ENCODE peak calls at places on chromosomes 5 and 9, in seven cellular contexts. One of them, this sample, is unnamed.

GRCh38 chr9:94445846-94446245 is 109.0 kb upstream of the PCAT7 start:
- DNase-seq in T-helper 2 cell: no peak
- DNase-seq in effector memory CD8-positive, alpha-beta T cell: no peak
- DNase-seq in brain microvascular endothelial cell: no peak
- DNase-seq in HS-27A: no peak
- DNase-seq in T1000: no peak
- DNase-seq in EH: no peak
- DNase-seq in this sample: no peak

GRCh38 chr5:8012131-8012977 is 143.4 kb downstream of the MTRR start:
- DNase-seq in T-helper 2 cell: no peak
- DNase-seq in effector memory CD8-positive, alpha-beta T cell: no peak
- DNase-seq in brain microvascular endothelial cell: no peak
- DNase-seq in HS-27A: no peak
- DNase-seq in T1000: no peak
- DNase-seq in EH: no peak
- DNase-seq in this sample: no peak

GRCh38 chr9:108665856-108666784 is 189.7 kb downstream of the ACTL7B start:
- DNase-seq in T-helper 2 cell: no peak
- DNase-seq in effector memory CD8-positive, alpha-beta T cell: no peak
- DNase-seq in brain microvascular endothelial cell: no peak
- DNase-seq in HS-27A: no peak
- DNase-seq in T1000: peak
- DNase-seq in EH: peak
- DNase-seq in this sample: no peak

GRCh38 chr9:88990721-88991065 is 575 bp upstream of the S1PR3 start:
- DNase-seq in T-helper 2 cell: no peak
- DNase-seq in effector memory CD8-positive, alpha-beta T cell: no peak
- DNase-seq in brain microvascular endothelial cell: no peak
- DNase-seq in HS-27A: no peak
- DNase-seq in T1000: no peak
- DNase-seq in EH: no peak
- DNase-seq in this sample: no peak

GRCh38 chr5:36877667-36878420 is 1.3 kb downstream of the NIPBL start:
- DNase-seq in T-helper 2 cell: peak
- DNase-seq in effector memory CD8-positive, alpha-beta T cell: no peak
- DNase-seq in brain microvascular endothelial cell: peak
- DNase-seq in HS-27A: no peak
- DNase-seq in T1000: no peak
- DNase-seq in EH: peak
- DNase-seq in this sample: peak

GRCh38 chr5:39716532-39716971 is 291.8 kb upstream of the DAB2 start:
- DNase-seq in T-helper 2 cell: peak
- DNase-seq in effector memory CD8-positive, alpha-beta T cell: peak
- DNase-seq in brain microvascular endothelial cell: peak
- DNase-seq in HS-27A: peak
- DNase-seq in T1000: peak
- DNase-seq in EH: peak
- DNase-seq in this sample: peak

GRCh38 chr9:85223506-85224108 is 518.1 kb downstream of the AGTPBP1 start:
- DNase-seq in T-helper 2 cell: no peak
- DNase-seq in effector memory CD8-positive, alpha-beta T cell: no peak
- DNase-seq in brain microvascular endothelial cell: no peak
- DNase-seq in HS-27A: no peak
- DNase-seq in T1000: no peak
- DNase-seq in EH: peak
- DNase-seq in this sample: peak

GRCh38 chr9:134057751-134058701 is 9.8 kb downstream of the BRD3 start:
- DNase-seq in T-helper 2 cell: no peak
- DNase-seq in effector memory CD8-positive, alpha-beta T cell: no peak
- DNase-seq in brain microvascular endothelial cell: no peak
- DNase-seq in HS-27A: no peak
- DNase-seq in T1000: no peak
- DNase-seq in EH: no peak
- DNase-seq in this sample: no peak

GRCh38 chr9:98944130-98945074 is 695 bp downstream of the COL15A1 start:
- DNase-seq in T-helper 2 cell: peak
- DNase-seq in effector memory CD8-positive, alpha-beta T cell: no peak
- DNase-seq in brain microvascular endothelial cell: no peak
- DNase-seq in HS-27A: no peak
- DNase-seq in T1000: no peak
- DNase-seq in EH: peak
- DNase-seq in this sample: no peak

GRCh38 chr5:159616967-159617366 is 286.7 kb upstream of the IL12B start:
- DNase-seq in T-helper 2 cell: no peak
- DNase-seq in effector memory CD8-positive, alpha-beta T cell: no peak
- DNase-seq in brain microvascular endothelial cell: peak
- DNase-seq in HS-27A: no peak
- DNase-seq in T1000: no peak
- DNase-seq in EH: peak
- DNase-seq in this sample: no peak

GRCh38 chr5:98341711-98342042 is 431.8 kb upstream of the RGMB start:
- DNase-seq in T-helper 2 cell: no peak
- DNase-seq in effector memory CD8-positive, alpha-beta T cell: no peak
- DNase-seq in brain microvascular endothelial cell: no peak
- DNase-seq in HS-27A: no peak
- DNase-seq in T1000: no peak
- DNase-seq in EH: no peak
- DNase-seq in this sample: peak

GRCh38 chr5:10502578-10502977 is 60.9 kb downstream of the ROPN1L start:
- DNase-seq in T-helper 2 cell: no peak
- DNase-seq in effector memory CD8-positive, alpha-beta T cell: no peak
- DNase-seq in brain microvascular endothelial cell: no peak
- DNase-seq in HS-27A: no peak
- DNase-seq in T1000: no peak
- DNase-seq in EH: no peak
- DNase-seq in this sample: no peak

GRCh38 chr5:126531543-126532120 is 63.4 kb downstream of the ALDH7A1 start:
- DNase-seq in T-helper 2 cell: no peak
- DNase-seq in effector memory CD8-positive, alpha-beta T cell: no peak
- DNase-seq in brain microvascular endothelial cell: no peak
- DNase-seq in HS-27A: no peak
- DNase-seq in T1000: no peak
- DNase-seq in EH: peak
- DNase-seq in this sample: no peak

GRCh38 chr5:109454726-109455505 is 45.1 kb upstream of the PJA2 start:
- DNase-seq in T-helper 2 cell: no peak
- DNase-seq in effector memory CD8-positive, alpha-beta T cell: no peak
- DNase-seq in brain microvascular endothelial cell: peak
- DNase-seq in HS-27A: no peak
- DNase-seq in T1000: no peak
- DNase-seq in EH: peak
- DNase-seq in this sample: peak

GRCh38 chr5:43780586-43780985 is 177.6 kb downstream of the NNT start:
- DNase-seq in T-helper 2 cell: no peak
- DNase-seq in effector memory CD8-positive, alpha-beta T cell: no peak
- DNase-seq in brain microvascular endothelial cell: peak
- DNase-seq in HS-27A: peak
- DNase-seq in T1000: no peak
- DNase-seq in EH: peak
- DNase-seq in this sample: no peak

GRCh38 chr5:111742595-111742994 is 14.4 kb downstream of the NREP start:
- DNase-seq in T-helper 2 cell: no peak
- DNase-seq in effector memory CD8-positive, alpha-beta T cell: no peak
- DNase-seq in brain microvascular endothelial cell: peak
- DNase-seq in HS-27A: no peak
- DNase-seq in T1000: no peak
- DNase-seq in EH: peak
- DNase-seq in this sample: peak

GRCh38 chr9:2802494-2802921 is 41.4 kb downstream of the PUM3 start:
- DNase-seq in T-helper 2 cell: no peak
- DNase-seq in effector memory CD8-positive, alpha-beta T cell: no peak
- DNase-seq in brain microvascular endothelial cell: no peak
- DNase-seq in HS-27A: no peak
- DNase-seq in T1000: no peak
- DNase-seq in EH: peak
- DNase-seq in this sample: peak

GRCh38 chr5:124655211-124655880 is 91.1 kb downstream of the ZNF608 start:
- DNase-seq in T-helper 2 cell: no peak
- DNase-seq in effector memory CD8-positive, alpha-beta T cell: no peak
- DNase-seq in brain microvascular endothelial cell: no peak
- DNase-seq in HS-27A: no peak
- DNase-seq in T1000: no peak
- DNase-seq in EH: peak
- DNase-seq in this sample: no peak

GRCh38 chr9:81138173-81138572 is 551.2 kb downstream of the TLE1 start:
- DNase-seq in T-helper 2 cell: no peak
- DNase-seq in effector memory CD8-positive, alpha-beta T cell: no peak
- DNase-seq in brain microvascular endothelial cell: no peak
- DNase-seq in HS-27A: no peak
- DNase-seq in T1000: no peak
- DNase-seq in EH: no peak
- DNase-seq in this sample: no peak

GRCh38 chr5:142096382-142096781 is 12.2 kb upstream of the NDFIP1 start:
- DNase-seq in T-helper 2 cell: no peak
- DNase-seq in effector memory CD8-positive, alpha-beta T cell: no peak
- DNase-seq in brain microvascular endothelial cell: no peak
- DNase-seq in HS-27A: no peak
- DNase-seq in T1000: no peak
- DNase-seq in EH: peak
- DNase-seq in this sample: no peak

GRCh38 chr5:169458269-169458668 is 125.3 kb upstream of the SPDL1 start:
- DNase-seq in T-helper 2 cell: no peak
- DNase-seq in effector memory CD8-positive, alpha-beta T cell: no peak
- DNase-seq in brain microvascular endothelial cell: no peak
- DNase-seq in HS-27A: no peak
- DNase-seq in T1000: no peak
- DNase-seq in EH: no peak
- DNase-seq in this sample: no peak

GRCh38 chr9:90546200-90546599 is 96.4 kb downstream of the DIRAS2 start:
- DNase-seq in T-helper 2 cell: no peak
- DNase-seq in effector memory CD8-positive, alpha-beta T cell: no peak
- DNase-seq in brain microvascular endothelial cell: peak
- DNase-seq in HS-27A: no peak
- DNase-seq in T1000: peak
- DNase-seq in EH: peak
- DNase-seq in this sample: peak

GRCh38 chr9:130768265-130768664 is 66.8 kb upstream of the ABL1 start:
- DNase-seq in T-helper 2 cell: no peak
- DNase-seq in effector memory CD8-positive, alpha-beta T cell: no peak
- DNase-seq in brain microvascular endothelial cell: no peak
- DNase-seq in HS-27A: no peak
- DNase-seq in T1000: no peak
- DNase-seq in EH: peak
- DNase-seq in this sample: no peak

GRCh38 chr5:113271753-113272454 is 162.9 kb downstream of the TSSK1B start:
- DNase-seq in T-helper 2 cell: no peak
- DNase-seq in effector memory CD8-positive, alpha-beta T cell: no peak
- DNase-seq in brain microvascular endothelial cell: no peak
- DNase-seq in HS-27A: no peak
- DNase-seq in T1000: no peak
- DNase-seq in EH: no peak
- DNase-seq in this sample: no peak

GRCh38 chr9:87350915-87351314 is 146.8 kb upstream of the DAPK1 start:
- DNase-seq in T-helper 2 cell: no peak
- DNase-seq in effector memory CD8-positive, alpha-beta T cell: no peak
- DNase-seq in brain microvascular endothelial cell: peak
- DNase-seq in HS-27A: no peak
- DNase-seq in T1000: no peak
- DNase-seq in EH: peak
- DNase-seq in this sample: no peak

GRCh38 chr9:107755267-107755666 is 265.7 kb upstream of the KLF4 start:
- DNase-seq in T-helper 2 cell: no peak
- DNase-seq in effector memory CD8-positive, alpha-beta T cell: no peak
- DNase-seq in brain microvascular endothelial cell: peak
- DNase-seq in HS-27A: peak
- DNase-seq in T1000: peak
- DNase-seq in EH: peak
- DNase-seq in this sample: peak

GRCh38 chr5:113387844-113388243 is 46.9 kb downstream of the TSSK1B start:
- DNase-seq in T-helper 2 cell: no peak
- DNase-seq in effector memory CD8-positive, alpha-beta T cell: no peak
- DNase-seq in brain microvascular endothelial cell: no peak
- DNase-seq in HS-27A: no peak
- DNase-seq in T1000: no peak
- DNase-seq in EH: no peak
- DNase-seq in this sample: no peak

GRCh38 chr5:147377685-147378084 is 132.2 kb downstream of the DPYSL3 start:
- DNase-seq in T-helper 2 cell: no peak
- DNase-seq in effector memory CD8-positive, alpha-beta T cell: no peak
- DNase-seq in brain microvascular endothelial cell: no peak
- DNase-seq in HS-27A: no peak
- DNase-seq in T1000: no peak
- DNase-seq in EH: no peak
- DNase-seq in this sample: no peak

GRCh38 chr5:81422671-81423070 is 28.7 kb upstream of the ACOT12 start:
- DNase-seq in T-helper 2 cell: no peak
- DNase-seq in effector memory CD8-positive, alpha-beta T cell: no peak
- DNase-seq in brain microvascular endothelial cell: peak
- DNase-seq in HS-27A: no peak
- DNase-seq in T1000: peak
- DNase-seq in EH: peak
- DNase-seq in this sample: peak

GRCh38 chr5:113293613-113294340 is 141.0 kb downstream of the TSSK1B start:
- DNase-seq in T-helper 2 cell: peak
- DNase-seq in effector memory CD8-positive, alpha-beta T cell: no peak
- DNase-seq in brain microvascular endothelial cell: peak
- DNase-seq in HS-27A: no peak
- DNase-seq in T1000: no peak
- DNase-seq in EH: peak
- DNase-seq in this sample: no peak

GRCh38 chr9:19431361-19432171 is 22.8 kb downstream of the ACER2 start:
- DNase-seq in T-helper 2 cell: peak
- DNase-seq in effector memory CD8-positive, alpha-beta T cell: no peak
- DNase-seq in brain microvascular endothelial cell: no peak
- DNase-seq in HS-27A: no peak
- DNase-seq in T1000: no peak
- DNase-seq in EH: no peak
- DNase-seq in this sample: no peak

GRCh38 chr5:84382363-84383295 is 2.1 kb downstream of the EDIL3 start:
- DNase-seq in T-helper 2 cell: peak
- DNase-seq in effector memory CD8-positive, alpha-beta T cell: no peak
- DNase-seq in brain microvascular endothelial cell: peak
- DNase-seq in HS-27A: no peak
- DNase-seq in T1000: peak
- DNase-seq in EH: no peak
- DNase-seq in this sample: no peak